ENCODE peak calls at places on chromosomes 1 and 21, in ten cellular contexts. V is suprapubic skin, U is NB4, C is tibial nerve, K is A549, Y is uterus, F is transverse colon, T is stomach, M is sigmoid colon, J is prostate gland. R is an unnamed sample.

GRCh38 chr1:203563291-203563690 is 63.3 kb upstream of the ATP2B4 start:
- DNase-seq in Y (no peak), M (no peak), T (no peak), F (no peak), V (no peak), U (no peak), J (no peak), C (no peak), K (no peak), R (no peak)

GRCh38 chr1:104387716-104388508 is 638.2 kb downstream of the AMY1C start:
- DNase-seq in T (no peak), F (no peak), V (no peak), C (no peak), K (no peak), U (no peak), Y (no peak), M (no peak), J (no peak), R (no peak)

GRCh38 chr1:150151291-150152181 is 1.8 kb downstream of the PLEKHO1 start:
- DNase-seq in K (no peak), J (no peak), F (peak; percentile 63), U (peak; percentile 73), C (no peak), V (peak; percentile 65), Y (peak; percentile 43), T (peak; percentile 31), M (peak; percentile 83), R (peak; percentile 18)

GRCh38 chr1:3412376-3412775 is 42.1 kb upstream of the ARHGEF16 start:
- DNase-seq in V (no peak), M (no peak), Y (no peak), K (no peak), C (no peak), F (no peak), U (no peak), T (no peak), J (no peak), R (no peak)

GRCh38 chr1:53014791-53015507 is 47.1 kb upstream of the PODN start:
- DNase-seq in C (peak; percentile 35), Y (peak; percentile 66), F (peak; percentile 85), V (peak; percentile 74), U (peak; percentile 92), K (peak; percentile 44), J (peak; percentile 75), M (peak; percentile 85), T (peak; percentile 82), R (peak; percentile 79)

GRCh38 chr1:112114540-112114939 is 125.1 kb upstream of the KCND3 start:
- DNase-seq in F (no peak), C (no peak), U (no peak), T (no peak), Y (no peak), V (no peak), J (no peak), K (no peak), M (no peak), R (no peak)

GRCh38 chr1:228212415-228212965 is 4.6 kb downstream of the OBSCN start:
- DNase-seq in M (no peak), C (no peak), K (no peak), T (no peak), F (no peak), V (no peak), J (no peak), Y (no peak), U (no peak), R (peak; percentile 24)

GRCh38 chr1:4108741-4109625 is 208.9 kb upstream of the C1orf174 start:
- DNase-seq in Y (no peak), T (no peak), F (no peak), J (no peak), M (peak; percentile 48), V (peak; percentile 35), C (no peak), U (no peak), K (no peak), R (no peak)

GRCh38 chr1:14733053-14733778 is 134.7 kb downstream of the KAZN start:
- DNase-seq in K (no peak), C (no peak), V (peak; percentile 74), F (no peak), Y (no peak), T (no peak), M (no peak), J (peak; percentile 60), U (no peak), R (no peak)

GRCh38 chr1:38891753-38892152 is 10.4 kb upstream of the GJA9 start:
- DNase-seq in T (no peak), M (no peak), F (no peak), C (no peak), Y (no peak), V (no peak), K (peak; percentile 18), J (no peak), U (no peak), R (no peak)

GRCh38 chr21:46024983-46025860 is 43.7 kb downstream of the COL6A1 start:
- DNase-seq in T (no peak), V (no peak), M (no peak), K (no peak), C (no peak), U (no peak), Y (no peak), F (no peak), J (no peak), R (no peak)

GRCh38 chr1:222844108-222844779 is 29.4 kb downstream of the DISP1 start:
- DNase-seq in M (no peak), Y (no peak), K (no peak), U (no peak), J (no peak), T (no peak), F (no peak), V (no peak), C (no peak), R (no peak)

GRCh38 chr1:19472174-19472573 is 13.2 kb downstream of the CAPZB start:
- DNase-seq in Y (no peak), F (no peak), K (no peak), U (peak; percentile 52), V (no peak), C (no peak), M (no peak), J (no peak), T (no peak), R (no peak)

GRCh38 chr1:198678301-198678836 is 39.5 kb downstream of the PTPRC start:
- DNase-seq in J (no peak), K (no peak), U (no peak), F (no peak), M (no peak), Y (no peak), V (no peak), T (no peak), C (no peak), R (no peak)

GRCh38 chr21:34884346-34884929 is 164.7 kb downstream of the RUNX1 start:
- DNase-seq in T (no peak), Y (no peak), F (no peak), J (no peak), C (no peak), K (no peak), V (no peak), M (no peak), U (no peak), R (no peak)

DNA sequence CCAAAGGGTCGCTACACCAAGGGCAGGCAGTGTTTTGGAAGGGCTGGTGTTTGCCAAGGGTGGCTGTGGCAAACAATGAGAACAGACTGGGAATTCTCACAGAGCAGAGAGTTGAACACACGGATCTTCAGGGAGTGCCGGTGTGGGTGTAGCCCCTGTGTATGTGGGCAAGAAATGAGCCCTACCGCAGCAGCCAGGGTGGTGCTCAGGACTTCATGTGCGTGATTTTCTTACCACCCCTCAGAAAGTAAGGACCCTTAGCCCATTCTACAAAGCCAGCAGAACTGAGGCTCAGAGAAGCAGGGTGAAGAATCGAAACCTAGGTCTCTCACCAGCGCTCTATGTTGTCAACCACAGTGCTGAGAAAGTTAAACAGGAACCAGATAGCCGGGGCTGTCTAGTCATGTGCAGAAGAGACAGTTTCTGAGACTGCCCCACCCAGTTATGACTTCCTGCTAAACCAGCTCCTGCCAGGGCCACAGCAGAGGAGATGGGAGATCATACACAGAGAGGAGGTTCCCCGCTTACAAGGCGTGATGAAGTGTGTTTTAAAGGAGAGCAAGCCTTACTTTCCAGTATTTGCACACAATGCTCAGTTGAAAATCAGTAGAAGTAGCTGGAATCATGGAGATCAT is 21.9 kb upstream of the MORC3 start:
- DNase-seq in V (peak; percentile 71), Y (peak; percentile 23), U (peak; percentile 77), J (peak; percentile 92), F (peak; percentile 85), M (peak; percentile 69), T (peak; percentile 56), C (no peak), K (no peak), R (no peak)
- TF ChIP-seq POLR2A in V (peak; percentile 42), Y (no peak), U (peak; percentile 33), J (peak; percentile 65), F (peak; percentile 80), M (peak; percentile 16), T (no peak), C (no peak), K (no peak), R (no peak)

DNA sequence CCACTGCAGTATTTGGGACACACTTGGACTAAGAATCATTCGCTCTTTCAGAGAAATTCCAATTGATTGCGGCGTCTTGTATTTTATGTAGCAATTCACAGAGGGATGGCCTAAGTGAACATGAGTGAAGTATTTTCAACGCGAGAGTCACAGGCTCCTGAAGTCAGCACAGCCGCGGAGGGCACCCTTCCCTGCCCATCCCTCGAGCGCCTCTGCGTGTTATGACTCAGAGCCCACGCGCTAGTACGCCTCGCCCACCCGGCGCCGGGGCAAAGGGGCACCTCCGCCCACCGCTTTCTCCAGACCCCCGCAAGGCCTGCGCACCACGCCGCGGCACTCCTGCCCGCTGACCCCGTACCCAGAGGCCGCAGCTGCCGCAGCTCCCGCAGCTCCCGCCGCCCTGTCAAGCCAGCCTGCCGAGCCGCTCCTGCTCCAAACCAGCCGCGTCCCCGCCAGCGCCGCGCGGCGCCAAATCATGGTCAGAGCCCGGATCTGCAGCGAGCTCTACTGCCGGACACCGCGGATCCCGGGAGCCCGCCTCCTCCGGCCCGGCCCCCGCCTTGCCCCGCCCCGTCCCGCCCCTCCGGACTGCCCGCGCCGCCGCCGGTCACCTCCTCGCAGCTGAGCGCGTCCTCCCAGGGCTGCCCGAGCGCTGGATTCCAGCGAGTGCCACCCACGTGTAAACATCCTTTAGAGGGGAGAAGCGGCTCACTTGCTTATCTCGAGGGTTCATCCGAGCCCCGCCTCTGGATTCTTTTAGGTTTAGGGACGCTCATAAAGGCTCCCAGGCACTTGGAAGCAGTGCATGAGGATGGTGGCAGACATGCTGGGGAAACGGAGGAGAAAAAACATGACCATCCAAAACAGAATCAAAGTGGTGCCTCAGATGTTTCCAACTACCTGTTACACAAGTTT is at the start of gene GLRX2:
- DNase-seq in V (peak; percentile 92), K (peak; percentile 89), U (peak; percentile 89), Y (peak; percentile 83), T (peak; percentile 88), C (peak; percentile 77), M (peak; percentile 93), J (peak; percentile 88), F (peak; percentile 89), R (peak; percentile 82)
- TF ChIP-seq POLR2A in V (peak; percentile 70), K (peak; percentile 78), U (peak; percentile 87), Y (peak; percentile 61), T (no peak), C (peak; percentile 59), M (peak; percentile 53), J (peak; percentile 77), F (peak; percentile 88), R (peak; percentile 85)

GRCh38 chr1:45687014-45687752 is 798 bp upstream of the TMEM69 start:
- DNase-seq in V (peak; percentile 98), Y (peak; percentile 98), F (peak; percentile 98), J (peak; percentile 98), K (peak; percentile 89), M (peak; percentile 99), U (peak; percentile 99), T (peak; percentile 98), C (peak; percentile 96), R (peak; percentile 98)
- TF ChIP-seq POLR2A in V (peak; percentile 98), Y (peak; percentile 92), F (peak; percentile 91), J (peak; percentile 91), K (peak; percentile 28), M (peak; percentile 75), U (peak; percentile 98), T (no peak), C (peak; percentile 70), R (peak; percentile 75)

GRCh38 chr1:220872296-220872695 is 6.9 kb upstream of the HLX start:
- DNase-seq in V (no peak), U (no peak), M (no peak), K (no peak), J (no peak), F (no peak), T (no peak), C (no peak), Y (no peak), R (no peak)
- TF ChIP-seq POLR2A in V (no peak), U (no peak), M (no peak), K (no peak), J (no peak), F (no peak), T (no peak), C (no peak), Y (no peak), R (no peak)